ENCODE peak calls at places on chromosomes 13 and 19, in nine cellular contexts. X is aorta, M is heart left ventricle, I is HL-60, A is PC-3, E is tibial nerve, V is tibial artery, T is colonic mucosa, G is uterus. Z is an unnamed sample.

GRCh38 chr19:30008169-30008568 is 66.1 kb downstream of the URI1 start:
- DNase-seq in X (no peak), M (no peak), I (no peak), A (no peak), E (no peak), V (no peak), T (no peak), G (no peak), Z (no peak)

GRCh38 chr13:47628666-47629065 is 372.4 kb downstream of the SUCLA2 start:
- DNase-seq in X (no peak), M (no peak), I (no peak), A (peak; percentile 68), E (no peak), V (no peak), T (no peak), G (no peak), Z (no peak)

GRCh38 chr13:114082849-114083645 is 49.4 kb downstream of the RASA3 start:
- DNase-seq in X (no peak), M (no peak), I (no peak), A (no peak), E (no peak), V (no peak), T (no peak), G (peak; percentile 9), Z (no peak)

GRCh38 chr13:57443494-57443893 is 188.1 kb upstream of the PCDH17 start:
- DNase-seq in X (no peak), M (no peak), I (no peak), A (no peak), E (no peak), V (no peak), T (no peak), G (no peak), Z (no peak)

GRCh38 chr13:45821861-45822260 is 29.7 kb downstream of the SIAH3 start:
- DNase-seq in X (no peak), M (no peak), I (no peak), A (no peak), E (no peak), V (no peak), T (no peak), G (no peak), Z (no peak)

GRCh38 chr19:11096210-11096841 is 7.1 kb downstream of the LDLR start:
- DNase-seq in X (peak; percentile 74), M (peak; percentile 77), I (no peak), A (peak; percentile 35), E (no peak), V (peak; percentile 33), T (no peak), G (peak; percentile 73), Z (peak; percentile 79)

GRCh38 chr19:7460562-7460966 is 28.3 kb downstream of the PEX11G start:
- DNase-seq in X (no peak), M (no peak), I (no peak), A (no peak), E (no peak), V (no peak), T (no peak), G (no peak), Z (no peak)

GRCh38 chr13:64248371-64249065 is 2832.9 kb upstream of the PCDH20 start:
- DNase-seq in X (no peak), M (no peak), I (no peak), A (no peak), E (no peak), V (no peak), T (no peak), G (no peak), Z (no peak)

GRCh38 chr13:99590519-99591011 is 89.3 kb downstream of the TM9SF2 start:
- DNase-seq in X (no peak), M (no peak), I (no peak), A (no peak), E (no peak), V (no peak), T (no peak), G (no peak), Z (no peak)

GRCh38 chr13:86193281-86193680 is 394.1 kb upstream of the SLITRK6 start:
- DNase-seq in X (no peak), M (no peak), I (no peak), A (peak; percentile 6), E (no peak), V (no peak), T (no peak), G (no peak), Z (no peak)

GRCh38 chr19:47309038-47309437 is 623 bp upstream of the C5AR1 start:
- DNase-seq in X (peak; percentile 67), M (no peak), I (no peak), A (no peak), E (no peak), V (peak; percentile 34), T (no peak), G (no peak), Z (no peak)

GRCh38 chr13:29994911-29995601 is 144.6 kb upstream of the UBL3 start:
- DNase-seq in X (no peak), M (no peak), I (no peak), A (no peak), E (peak; percentile 24), V (peak; percentile 56), T (no peak), G (peak; percentile 79), Z (no peak)

GRCh38 chr13:93227906-93228801 is 1.5 kb downstream of the GPC6 start:
- DNase-seq in X (peak; percentile 61), M (no peak), I (no peak), A (peak; percentile 64), E (peak; percentile 51), V (peak; percentile 68), T (peak; percentile 34), G (peak; percentile 26), Z (peak; percentile 81)

DNA sequence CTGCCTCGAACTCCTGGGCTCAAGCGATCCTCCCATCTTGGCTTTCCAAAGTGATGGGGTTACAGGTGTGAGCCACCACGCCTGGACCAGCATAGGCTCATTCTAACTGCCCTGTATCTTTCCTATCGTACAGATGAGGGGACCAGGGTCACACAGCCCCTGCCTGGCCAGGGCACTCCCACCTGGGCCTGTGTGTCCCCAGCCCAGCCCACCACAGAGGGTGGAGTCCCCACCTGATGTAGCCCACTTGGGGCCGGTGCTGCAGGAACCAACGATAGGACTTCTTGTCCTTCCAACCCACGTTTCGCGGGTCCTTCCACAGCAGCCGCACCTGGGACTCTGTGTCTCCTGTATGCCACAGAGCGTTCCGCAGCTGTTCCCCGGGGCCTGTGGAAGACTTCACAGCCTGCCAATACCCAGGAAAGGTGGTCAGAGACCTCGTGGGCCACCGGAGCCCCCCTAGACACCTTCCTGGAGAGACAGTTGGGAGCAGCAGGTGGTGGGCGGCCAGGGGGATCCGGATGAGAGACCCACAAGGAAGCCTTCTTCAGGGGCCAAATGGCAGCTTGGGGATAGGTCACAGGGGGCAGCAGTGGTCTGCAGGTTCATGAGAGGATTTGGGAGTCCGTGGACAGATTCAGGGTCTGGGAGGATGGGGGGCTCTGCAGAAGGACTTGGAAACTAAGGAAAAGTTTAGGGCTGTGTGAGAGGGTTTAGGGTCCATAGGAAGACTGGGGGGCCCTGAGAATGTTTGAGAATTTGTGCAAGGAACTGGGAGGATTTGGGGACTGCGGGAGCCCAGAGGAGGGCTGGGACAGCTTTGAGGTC is 6.9 kb downstream of the COMP start:
- DNase-seq in X (peak; percentile 44), M (no peak), I (no peak), A (no peak), E (no peak), V (no peak), T (no peak), G (no peak), Z (no peak)
- H3K27me3 ChIP-seq in X (no peaks in the 10 kb centered on the region), M (peaks cover 36% of the 10 kb centered on the region), I (peaks cover 40% of the 10 kb centered on the region), A (peaks cover 8% of the 10 kb centered on the region), E (peaks cover 52% of the 10 kb centered on the region), V (peaks cover 59% of the 10 kb centered on the region), T (peaks cover 38% of the 10 kb centered on the region), G (peaks cover 19% of the 10 kb centered on the region), Z (no peaks in the 10 kb centered on the region)

GRCh38 chr19:55372316-55373081 is 2.2 kb upstream of the IL11 start:
- DNase-seq in X (no peak), M (no peak), I (no peak), A (peak; percentile 57), E (no peak), V (no peak), T (no peak), G (no peak), Z (no peak)
- H3K27me3 ChIP-seq in X (no peaks in the 10 kb centered on the region), M (peaks cover 71% of the 10 kb centered on the region), I (peaks cover 54% of the 10 kb centered on the region), A (no peaks in the 10 kb centered on the region), E (peaks cover 98% of the 10 kb centered on the region), V (peaks cover 99% of the 10 kb centered on the region), T (peaks cover 53% of the 10 kb centered on the region), G (peaks cover 17% of the 10 kb centered on the region), Z (no peaks in the 10 kb centered on the region)

GRCh38 chr13:42883771-42884170 is 102.4 kb downstream of the FAM216B start:
- DNase-seq in X (no peak), M (no peak), I (no peak), A (peak; percentile 30), E (no peak), V (no peak), T (peak; percentile 23), G (no peak), Z (peak; percentile 47)

GRCh38 chr13:42880241-42880640 is 98.9 kb downstream of the FAM216B start:
- DNase-seq in X (no peak), M (no peak), I (no peak), A (no peak), E (no peak), V (no peak), T (no peak), G (peak; percentile 31), Z (peak; percentile 40)

GRCh38 chr13:42878721-42879120 is 97.3 kb downstream of the FAM216B start:
- DNase-seq in X (no peak), M (no peak), I (no peak), A (no peak), E (no peak), V (no peak), T (no peak), G (no peak), Z (no peak)

GRCh38 chr13:42885325-42885724 is 103.9 kb downstream of the FAM216B start:
- DNase-seq in X (no peak), M (no peak), I (no peak), A (no peak), E (no peak), V (no peak), T (no peak), G (no peak), Z (no peak)

GRCh38 chr13:42883142-42883541 is 101.8 kb downstream of the FAM216B start:
- DNase-seq in X (no peak), M (no peak), I (no peak), A (no peak), E (no peak), V (no peak), T (no peak), G (no peak), Z (no peak)
- H3K27me3 ChIP-seq in X (no peaks in the 10 kb centered on the region), M (no peaks in the 10 kb centered on the region), I (peaks cover 11% of the 10 kb centered on the region), A (no peaks in the 10 kb centered on the region), E (no peaks in the 10 kb centered on the region), V (no peaks in the 10 kb centered on the region), T (no peaks in the 10 kb centered on the region), G (no peaks in the 10 kb centered on the region), Z (no peaks in the 10 kb centered on the region)

GRCh38 chr19:3818918-3819317 is 32.7 kb upstream of the MATK start:
- DNase-seq in X (no peak), M (no peak), I (no peak), A (no peak), E (no peak), V (no peak), T (no peak), G (no peak), Z (no peak)
- H3K27me3 ChIP-seq in X (no peaks in the 10 kb centered on the region), M (no peaks in the 10 kb centered on the region), I (peaks cover 6% of the 10 kb centered on the region), A (no peaks in the 10 kb centered on the region), E (peaks cover 16% of the 10 kb centered on the region), V (peaks cover 47% of the 10 kb centered on the region), T (no peaks in the 10 kb centered on the region), G (no peaks in the 10 kb centered on the region), Z (no peaks in the 10 kb centered on the region)